ENCODE peak calls at places on chromosomes 7 and 10, in four cellular contexts. One of them, this sample, is unnamed.

GRCh38 chr7:43044521-43044920 is 67.9 kb upstream of the HECW1 start:
- DNase-seq in pancreas: no peak
- DNase-seq in T-helper 17 cell: no peak
- DNase-seq in WTC11: no peak
- DNase-seq in this sample: no peak

GRCh38 chr10:77334501-77334900 is 303.1 kb downstream of the KCNMA1 start:
- DNase-seq in pancreas: no peak
- DNase-seq in T-helper 17 cell: no peak
- DNase-seq in WTC11: no peak
- DNase-seq in this sample: no peak

GRCh38 chr7:96198047-96198636 is 123.8 kb downstream of the SLC25A13 start:
- DNase-seq in pancreas: no peak
- DNase-seq in T-helper 17 cell: no peak
- DNase-seq in WTC11: no peak
- DNase-seq in this sample: no peak

GRCh38 chr10:78436223-78436575 is 402.5 kb downstream of the RPS24 start:
- DNase-seq in pancreas: no peak
- DNase-seq in T-helper 17 cell: no peak
- DNase-seq in WTC11: no peak
- DNase-seq in this sample: no peak

GRCh38 chr7:126657599-126658358 is 595.0 kb downstream of the GRM8 start:
- DNase-seq in pancreas: no peak
- DNase-seq in T-helper 17 cell: no peak
- DNase-seq in WTC11: no peak
- DNase-seq in this sample: no peak

GRCh38 chr7:2687881-2688318 is at the start of gene AMZ1:
- DNase-seq in pancreas: no peak
- DNase-seq in T-helper 17 cell: no peak
- DNase-seq in WTC11: no peak
- DNase-seq in this sample: no peak

GRCh38 chr7:106185719-106186118 is 73.6 kb upstream of the SYPL1 start:
- DNase-seq in pancreas: no peak
- DNase-seq in T-helper 17 cell: no peak
- DNase-seq in WTC11: no peak
- DNase-seq in this sample: no peak

GRCh38 chr7:21617916-21618390 is 75.1 kb downstream of the DNAH11 start:
- DNase-seq in pancreas: peak; percentile 53
- DNase-seq in T-helper 17 cell: no peak
- DNase-seq in WTC11: no peak
- DNase-seq in this sample: no peak

GRCh38 chr7:67359900-67360299 is 363.3 kb downstream of the TYW1 start:
- DNase-seq in pancreas: no peak
- DNase-seq in T-helper 17 cell: no peak
- DNase-seq in WTC11: no peak
- DNase-seq in this sample: no peak

GRCh38 chr7:37920619-37921339 is at the start of gene EPDR1:
- DNase-seq in pancreas: peak; percentile 75
- DNase-seq in T-helper 17 cell: no peak
- DNase-seq in WTC11: peak; percentile 66
- DNase-seq in this sample: no peak